ENCODE peak calls at places on chromosomes 2 and 18, in eight cellular contexts. One of them, this sample, is unnamed.
A peak's percentile ranks its signal among the peaks of the same experiment; 100 is the strongest.

GRCh38 chr2:9217838-9218770 is 11.5 kb downstream of the ASAP2 start:
- DNase-seq in endothelial cell of umbilical vein: no peak
- DNase-seq in body of pancreas: no peak
- DNase-seq in ovary: no peak
- DNase-seq in GM12878: no peak
- DNase-seq in GM06990: no peak
- DNase-seq in heart left ventricle: no peak
- DNase-seq in choroid plexus epithelial cell: no peak
- DNase-seq in this sample: no peak

GRCh38 chr2:167942495-167943081 is 304.8 kb downstream of the STK39 start:
- DNase-seq in endothelial cell of umbilical vein: no peak
- DNase-seq in body of pancreas: no peak
- DNase-seq in ovary: no peak
- DNase-seq in GM12878: no peak
- DNase-seq in GM06990: no peak
- DNase-seq in heart left ventricle: no peak
- DNase-seq in choroid plexus epithelial cell: no peak
- DNase-seq in this sample: no peak

GRCh38 chr2:73243884-73244570 is 9.9 kb downstream of the CCT7 start:
- DNase-seq in endothelial cell of umbilical vein: no peak
- DNase-seq in body of pancreas: no peak
- DNase-seq in ovary: no peak
- DNase-seq in GM12878: no peak
- DNase-seq in GM06990: no peak
- DNase-seq in heart left ventricle: no peak
- DNase-seq in choroid plexus epithelial cell: peak; percentile 51
- DNase-seq in this sample: peak; percentile 79

GRCh38 chr2:31003717-31004116 is 134.5 kb downstream of the GALNT14 start:
- DNase-seq in endothelial cell of umbilical vein: no peak
- DNase-seq in body of pancreas: no peak
- DNase-seq in ovary: no peak
- DNase-seq in GM12878: no peak
- DNase-seq in GM06990: no peak
- DNase-seq in heart left ventricle: no peak
- DNase-seq in choroid plexus epithelial cell: no peak
- DNase-seq in this sample: no peak

GRCh38 chr18:44786697-44787096 is 106.0 kb downstream of the SETBP1 start:
- DNase-seq in endothelial cell of umbilical vein: no peak
- DNase-seq in body of pancreas: no peak
- DNase-seq in ovary: no peak
- DNase-seq in GM12878: no peak
- DNase-seq in GM06990: peak; percentile 29
- DNase-seq in heart left ventricle: no peak
- DNase-seq in choroid plexus epithelial cell: no peak
- DNase-seq in this sample: no peak

GRCh38 chr18:13524054-13524453 is 202.3 kb downstream of the FAM210A start:
- DNase-seq in endothelial cell of umbilical vein: no peak
- DNase-seq in body of pancreas: no peak
- DNase-seq in ovary: no peak
- DNase-seq in GM12878: no peak
- DNase-seq in GM06990: no peak
- DNase-seq in heart left ventricle: no peak
- DNase-seq in choroid plexus epithelial cell: no peak
- DNase-seq in this sample: no peak

GRCh38 chr2:70905443-70905842 is 30.3 kb upstream of the ATP6V1B1 start:
- DNase-seq in endothelial cell of umbilical vein: no peak
- DNase-seq in body of pancreas: no peak
- DNase-seq in ovary: no peak
- DNase-seq in GM12878: no peak
- DNase-seq in GM06990: no peak
- DNase-seq in heart left ventricle: no peak
- DNase-seq in choroid plexus epithelial cell: no peak
- DNase-seq in this sample: no peak

GRCh38 chr2:139031722-139032121 is 251.5 kb upstream of the NXPH2 start:
- DNase-seq in endothelial cell of umbilical vein: no peak
- DNase-seq in body of pancreas: no peak
- DNase-seq in ovary: no peak
- DNase-seq in GM12878: peak; percentile 1
- DNase-seq in GM06990: no peak
- DNase-seq in heart left ventricle: no peak
- DNase-seq in choroid plexus epithelial cell: peak; percentile 28
- DNase-seq in this sample: no peak

GRCh38 chr2:213087040-213087439 is 64.4 kb downstream of the IKZF2 start:
- DNase-seq in endothelial cell of umbilical vein: no peak
- DNase-seq in body of pancreas: no peak
- DNase-seq in ovary: no peak
- DNase-seq in GM12878: no peak
- DNase-seq in GM06990: no peak
- DNase-seq in heart left ventricle: no peak
- DNase-seq in choroid plexus epithelial cell: no peak
- DNase-seq in this sample: no peak

GRCh38 chr18:58493516-58494253 is 135.2 kb downstream of the ALPK2 start:
- DNase-seq in endothelial cell of umbilical vein: peak; percentile 61
- DNase-seq in body of pancreas: peak; percentile 80
- DNase-seq in ovary: peak; percentile 78
- DNase-seq in GM12878: peak; percentile 28
- DNase-seq in GM06990: peak; percentile 38
- DNase-seq in heart left ventricle: peak; percentile 74
- DNase-seq in choroid plexus epithelial cell: peak; percentile 88
- DNase-seq in this sample: peak; percentile 82

GRCh38 chr2:102588213-102588939 is 31.0 kb upstream of the SLC9A2 start:
- DNase-seq in endothelial cell of umbilical vein: no peak
- DNase-seq in body of pancreas: no peak
- DNase-seq in ovary: no peak
- DNase-seq in GM12878: no peak
- DNase-seq in GM06990: no peak
- DNase-seq in heart left ventricle: no peak
- DNase-seq in choroid plexus epithelial cell: no peak
- DNase-seq in this sample: no peak

GRCh38 chr2:59032469-59032868 is 791.3 kb upstream of the FANCL start:
- DNase-seq in endothelial cell of umbilical vein: no peak
- DNase-seq in body of pancreas: no peak
- DNase-seq in ovary: no peak
- DNase-seq in GM12878: no peak
- DNase-seq in GM06990: no peak
- DNase-seq in heart left ventricle: no peak
- DNase-seq in choroid plexus epithelial cell: no peak
- DNase-seq in this sample: no peak

GRCh38 chr2:68031546-68032160 is 31.2 kb downstream of the C1D start:
- DNase-seq in endothelial cell of umbilical vein: peak; percentile 79
- DNase-seq in body of pancreas: no peak
- DNase-seq in ovary: no peak
- DNase-seq in GM12878: peak; percentile 12
- DNase-seq in GM06990: no peak
- DNase-seq in heart left ventricle: no peak
- DNase-seq in choroid plexus epithelial cell: peak; percentile 78
- DNase-seq in this sample: no peak

GRCh38 chr2:171260471-171261424 is 100.1 kb upstream of the TLK1 start:
- DNase-seq in endothelial cell of umbilical vein: no peak
- DNase-seq in body of pancreas: no peak
- DNase-seq in ovary: no peak
- DNase-seq in GM12878: peak; percentile 55
- DNase-seq in GM06990: peak; percentile 40
- DNase-seq in heart left ventricle: no peak
- DNase-seq in choroid plexus epithelial cell: peak; percentile 6
- DNase-seq in this sample: no peak

GRCh38 chr2:181623159-181623558 is 33.7 kb downstream of the CERKL start:
- DNase-seq in endothelial cell of umbilical vein: no peak
- DNase-seq in body of pancreas: no peak
- DNase-seq in ovary: no peak
- DNase-seq in GM12878: no peak
- DNase-seq in GM06990: no peak
- DNase-seq in heart left ventricle: no peak
- DNase-seq in choroid plexus epithelial cell: no peak
- DNase-seq in this sample: no peak

GRCh38 chr18:76459687-76460350 is 35.2 kb downstream of the ZNF516 start:
- DNase-seq in endothelial cell of umbilical vein: peak; percentile 21
- DNase-seq in body of pancreas: peak; percentile 64
- DNase-seq in ovary: no peak
- DNase-seq in GM12878: no peak
- DNase-seq in GM06990: no peak
- DNase-seq in heart left ventricle: no peak
- DNase-seq in choroid plexus epithelial cell: peak; percentile 98
- DNase-seq in this sample: peak; percentile 91

GRCh38 chr2:233426619-233427342 is 72.5 kb downstream of the DGKD start:
- DNase-seq in endothelial cell of umbilical vein: no peak
- DNase-seq in body of pancreas: no peak
- DNase-seq in ovary: no peak
- DNase-seq in GM12878: no peak
- DNase-seq in GM06990: no peak
- DNase-seq in heart left ventricle: no peak
- DNase-seq in choroid plexus epithelial cell: peak; percentile 84
- DNase-seq in this sample: no peak

GRCh38 chr2:8627692-8628085 is 54.2 kb upstream of the ID2 start:
- DNase-seq in endothelial cell of umbilical vein: no peak
- DNase-seq in body of pancreas: no peak
- DNase-seq in ovary: no peak
- DNase-seq in GM12878: no peak
- DNase-seq in GM06990: no peak
- DNase-seq in heart left ventricle: no peak
- DNase-seq in choroid plexus epithelial cell: no peak
- DNase-seq in this sample: no peak

GRCh38 chr18:60452424-60452823 is 79.8 kb upstream of the MC4R start:
- DNase-seq in endothelial cell of umbilical vein: no peak
- DNase-seq in body of pancreas: no peak
- DNase-seq in ovary: no peak
- DNase-seq in GM12878: no peak
- DNase-seq in GM06990: no peak
- DNase-seq in heart left ventricle: no peak
- DNase-seq in choroid plexus epithelial cell: peak; percentile 62
- DNase-seq in this sample: no peak

GRCh38 chr2:58767833-58768726 is 527.0 kb upstream of the FANCL start:
- DNase-seq in endothelial cell of umbilical vein: no peak
- DNase-seq in body of pancreas: no peak
- DNase-seq in ovary: no peak
- DNase-seq in GM12878: no peak
- DNase-seq in GM06990: no peak
- DNase-seq in heart left ventricle: no peak
- DNase-seq in choroid plexus epithelial cell: no peak
- DNase-seq in this sample: no peak

GRCh38 chr2:240208096-240208495 is 67.6 kb upstream of the OTOS start:
- DNase-seq in endothelial cell of umbilical vein: no peak
- DNase-seq in body of pancreas: no peak
- DNase-seq in ovary: no peak
- DNase-seq in GM12878: no peak
- DNase-seq in GM06990: no peak
- DNase-seq in heart left ventricle: no peak
- DNase-seq in choroid plexus epithelial cell: no peak
- DNase-seq in this sample: no peak

GRCh38 chr18:41965856-41966255 is 10.8 kb downstream of the PIK3C3 start:
- DNase-seq in endothelial cell of umbilical vein: no peak
- DNase-seq in body of pancreas: no peak
- DNase-seq in ovary: no peak
- DNase-seq in GM12878: no peak
- DNase-seq in GM06990: no peak
- DNase-seq in heart left ventricle: no peak
- DNase-seq in choroid plexus epithelial cell: peak; percentile 7
- DNase-seq in this sample: no peak

GRCh38 chr18:2402084-2402483 is 169.2 kb downstream of the METTL4 start:
- DNase-seq in endothelial cell of umbilical vein: no peak
- DNase-seq in body of pancreas: no peak
- DNase-seq in ovary: no peak
- DNase-seq in GM12878: no peak
- DNase-seq in GM06990: no peak
- DNase-seq in heart left ventricle: no peak
- DNase-seq in choroid plexus epithelial cell: peak; percentile 63
- DNase-seq in this sample: no peak

GRCh38 chr2:68828887-68829708 is 42.1 kb downstream of the BMP10 start:
- DNase-seq in endothelial cell of umbilical vein: peak; percentile 99
- DNase-seq in body of pancreas: peak; percentile 85
- DNase-seq in ovary: peak; percentile 98
- DNase-seq in GM12878: no peak
- DNase-seq in GM06990: no peak
- DNase-seq in heart left ventricle: peak; percentile 93
- DNase-seq in choroid plexus epithelial cell: peak; percentile 98
- DNase-seq in this sample: peak; percentile 99

GRCh38 chr2:36459725-36460137 is 104.2 kb downstream of the CRIM1 start:
- DNase-seq in endothelial cell of umbilical vein: peak; percentile 78
- DNase-seq in body of pancreas: peak; percentile 23
- DNase-seq in ovary: no peak
- DNase-seq in GM12878: no peak
- DNase-seq in GM06990: no peak
- DNase-seq in heart left ventricle: peak; percentile 25
- DNase-seq in choroid plexus epithelial cell: peak; percentile 78
- DNase-seq in this sample: peak; percentile 37

GRCh38 chr18:53756607-53756972 is 467.9 kb downstream of the MBD2 start:
- DNase-seq in endothelial cell of umbilical vein: no peak
- DNase-seq in body of pancreas: no peak
- DNase-seq in ovary: no peak
- DNase-seq in GM12878: no peak
- DNase-seq in GM06990: no peak
- DNase-seq in heart left ventricle: no peak
- DNase-seq in choroid plexus epithelial cell: peak; percentile 10
- DNase-seq in this sample: no peak
- H3K4me3 ChIP-seq in endothelial cell of umbilical vein: no peak overlapping the region
- H3K4me3 ChIP-seq in body of pancreas: no peak overlapping the region
- H3K4me3 ChIP-seq in ovary: no peak overlapping the region
- H3K4me3 ChIP-seq in GM12878: no peak overlapping the region
- H3K4me3 ChIP-seq in GM06990: no peak overlapping the region
- H3K4me3 ChIP-seq in heart left ventricle: no peak overlapping the region
- H3K4me3 ChIP-seq in choroid plexus epithelial cell: no peak overlapping the region
- H3K4me3 ChIP-seq in this sample: no peak overlapping the region

GRCh38 chr2:188984680-188985079 is 10.5 kb downstream of the COL3A1 start:
- DNase-seq in endothelial cell of umbilical vein: no peak
- DNase-seq in body of pancreas: no peak
- DNase-seq in ovary: no peak
- DNase-seq in GM12878: no peak
- DNase-seq in GM06990: no peak
- DNase-seq in heart left ventricle: no peak
- DNase-seq in choroid plexus epithelial cell: peak; percentile 98
- DNase-seq in this sample: no peak
- TF ChIP-seq CTCF in endothelial cell of umbilical vein: no peak
- TF ChIP-seq CTCF in body of pancreas: no peak
- TF ChIP-seq CTCF in ovary: no peak
- TF ChIP-seq CTCF in GM12878: no peak
- TF ChIP-seq CTCF in GM06990: no peak
- TF ChIP-seq CTCF in heart left ventricle: no peak
- TF ChIP-seq CTCF in choroid plexus epithelial cell: no peak
- TF ChIP-seq CTCF in this sample: no peak

DNA sequence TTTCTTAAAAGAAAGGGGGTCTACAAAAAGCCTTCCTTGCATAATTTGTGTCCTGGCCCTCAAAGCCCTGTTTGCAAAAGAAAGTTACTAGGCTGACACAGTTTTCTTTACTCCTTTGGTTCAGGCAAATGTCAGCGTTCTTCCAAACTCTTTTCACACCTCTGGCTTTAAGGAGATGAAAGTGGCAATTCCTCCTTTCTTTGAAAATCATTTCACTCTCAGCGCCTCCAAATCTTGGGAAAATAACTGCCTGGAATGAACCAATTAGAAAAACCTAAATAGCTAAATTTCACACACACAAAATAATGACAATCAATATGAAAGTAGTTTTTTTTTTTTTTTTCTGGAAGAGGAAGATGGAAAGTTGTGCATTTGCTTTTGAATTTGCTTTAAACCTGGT is 1.6 kb downstream of the MEIS1 start:
- DNase-seq in endothelial cell of umbilical vein: no peak
- DNase-seq in body of pancreas: no peak
- DNase-seq in ovary: no peak
- DNase-seq in GM12878: no peak
- DNase-seq in GM06990: no peak
- DNase-seq in heart left ventricle: no peak
- DNase-seq in choroid plexus epithelial cell: no peak
- DNase-seq in this sample: no peak
- H3K4me3 ChIP-seq in endothelial cell of umbilical vein: peak overlapping the region; percentile 97
- H3K4me3 ChIP-seq in body of pancreas: peak overlapping the region; percentile 65
- H3K4me3 ChIP-seq in ovary: peak overlapping the region; percentile 80
- H3K4me3 ChIP-seq in GM12878: no peak overlapping the region
- H3K4me3 ChIP-seq in GM06990: no peak overlapping the region
- H3K4me3 ChIP-seq in heart left ventricle: peak overlapping the region; percentile 81
- H3K4me3 ChIP-seq in choroid plexus epithelial cell: peak overlapping the region; percentile 73
- H3K4me3 ChIP-seq in this sample: peak overlapping the region; percentile 71

GRCh38 chr2:113910967-113911678 is 21.2 kb downstream of the ACTR3 start:
- DNase-seq in endothelial cell of umbilical vein: no peak
- DNase-seq in body of pancreas: no peak
- DNase-seq in ovary: no peak
- DNase-seq in GM12878: no peak
- DNase-seq in GM06990: no peak
- DNase-seq in heart left ventricle: no peak
- DNase-seq in choroid plexus epithelial cell: peak; percentile 24
- DNase-seq in this sample: no peak
- TF ChIP-seq CTCF in endothelial cell of umbilical vein: no peak
- TF ChIP-seq CTCF in body of pancreas: no peak
- TF ChIP-seq CTCF in ovary: no peak
- TF ChIP-seq CTCF in GM12878: no peak
- TF ChIP-seq CTCF in GM06990: no peak
- TF ChIP-seq CTCF in heart left ventricle: no peak
- TF ChIP-seq CTCF in choroid plexus epithelial cell: no peak
- TF ChIP-seq CTCF in this sample: no peak

This sample was measured in adrenal gland.